ENCODE peak calls at places on chromosomes 1 and 21, in five cellular contexts. N is ELR, M is left lung, W is choroid plexus epithelial cell, A is ureter. D is an unnamed sample.

GRCh38 chr21:33212159-33212851 is 17.4 kb upstream of the IFNAR2 start:
- DNase-seq in A (no peak), W (peak; percentile 48), N (peak; percentile 6), M (no peak), D (no peak)

GRCh38 chr1:99685516-99686180 is 39.7 kb downstream of the PALMD start:
- DNase-seq in N (peak; percentile 84), A (peak; percentile 68), W (peak; percentile 89), M (no peak), D (peak; percentile 24)

GRCh38 chr1:58060548-58061170 is 485.9 kb downstream of the OMA1 start:
- DNase-seq in A (no peak), W (no peak), M (no peak), N (no peak), D (no peak)

GRCh38 chr1:212920895-212921294 is 29.4 kb upstream of the VASH2 start:
- DNase-seq in M (no peak), W (peak; percentile 22), A (no peak), N (peak; percentile 8), D (no peak)

GRCh38 chr1:178552856-178553255 is 39.9 kb downstream of the TEX35 start:
- DNase-seq in M (no peak), W (no peak), N (no peak), A (no peak), D (no peak)

GRCh38 chr1:157472302-157472701 is 80.0 kb downstream of the FCRL5 start:
- DNase-seq in W (no peak), A (no peak), N (no peak), M (no peak), D (no peak)

GRCh38 chr1:169326644-169327316 is 40.8 kb downstream of the NME7 start:
- DNase-seq in M (no peak), N (peak; percentile 66), W (peak; percentile 61), A (no peak), D (no peak)

GRCh38 chr1:24743404-24744211 is 1.6 kb upstream of the CLIC4 start:
- DNase-seq in A (no peak), N (peak; percentile 68), W (peak; percentile 91), M (no peak), D (no peak)

GRCh38 chr1:5976231-5976630 is 16.0 kb downstream of the NPHP4 start:
- DNase-seq in N (no peak), A (no peak), M (peak; percentile 42), W (no peak), D (no peak)

GRCh38 chr1:52306227-52307006 is 59.6 kb downstream of the CC2D1B start:
- DNase-seq in A (no peak), N (no peak), W (no peak), M (no peak), D (no peak)

GRCh38 chr1:28973850-28974841 is 59.8 kb downstream of the EPB41 start:
- DNase-seq in W (peak; percentile 66), M (no peak), A (no peak), N (peak; percentile 42), D (peak; percentile 32)

GRCh38 chr1:31364561-31365255 is 8.2 kb downstream of the FABP3 start:
- DNase-seq in M (no peak), N (no peak), A (no peak), W (no peak), D (no peak)